ENCODE peak calls at places on chromosomes 4 and X, in six cellular contexts. L is cardiac muscle cell, N is keratinocyte, W is mucosa of descending colon, A is suprapubic skin, F is body of pancreas. C is an unnamed sample. For H3K36me3, the result is how much of the 10 kb centered on the place peaks cover.

GRCh38 chr4:149961876-149962597 is 116.2 kb upstream of the DCLK2 start:
- DNase-seq in L (no peak), N (no peak), W (no peak), A (no peak), F (no peak), C (peak)

GRCh38 chrX:70012756-70013155 is 37.0 kb downstream of the AWAT2 start:
- DNase-seq in L (no peak), N (no peak), W (no peak), A (no peak), F (no peak), C (no peak)

GRCh38 chrX:2692221-2693122 is 1.4 kb downstream of the CD99 start:
- DNase-seq in L (peak), N (no peak), W (peak), A (no peak), F (peak), C (no peak)

GRCh38 chr4:99563310-99564186 is at the start of gene TRMT10A:
- DNase-seq in L (peak), N (peak), W (peak), A (peak), F (peak), C (peak)

GRCh38 chrX:68901512-68901911 is 72.7 kb downstream of the EFNB1 start:
- DNase-seq in L (no peak), N (no peak), W (no peak), A (no peak), F (no peak), C (no peak)

GRCh38 chr4:184746532-184746870 is 12.6 kb upstream of the CENPU start:
- DNase-seq in L (peak), N (no peak), W (no peak), A (no peak), F (peak), C (peak)

GRCh38 chr4:49063670-49064069 is 77.6 kb downstream of the CWH43 start:
- DNase-seq in L (no peak), N (no peak), W (no peak), A (no peak), F (no peak), C (no peak)

GRCh38 chr4:4574792-4575191 is 32.9 kb upstream of the STX18 start:
- DNase-seq in L (no peak), N (no peak), W (peak), A (no peak), F (peak), C (peak)

GRCh38 chr4:61385302-61385701 is 185.2 kb downstream of the ADGRL3 start:
- DNase-seq in L (peak), N (no peak), W (no peak), A (no peak), F (no peak), C (no peak)

GRCh38 chr4:107913283-107913899 is 18.0 kb upstream of the CYP2U1 start:
- DNase-seq in L (peak), N (peak), W (no peak), A (no peak), F (peak), C (no peak)

GRCh38 chr4:74751856-74752255 is 42.5 kb downstream of the BTC start:
- DNase-seq in L (no peak), N (no peak), W (no peak), A (no peak), F (no peak), C (no peak)

GRCh38 chr4:68613752-68614151 is 37.6 kb upstream of the UGT2B17 start:
- DNase-seq in L (no peak), N (no peak), W (no peak), A (no peak), F (no peak), C (no peak)

GRCh38 chrX:78168065-78168464 is 28.6 kb upstream of the TAF9B start:
- DNase-seq in L (no peak), N (no peak), W (no peak), A (no peak), F (no peak), C (no peak)

GRCh38 chr4:150119492-150119891 is 41.2 kb downstream of the DCLK2 start:
- DNase-seq in L (no peak), N (no peak), W (no peak), A (no peak), F (no peak), C (no peak)

GRCh38 chr4:158778712-158779111 is 9.9 kb downstream of the FNIP2 start:
- DNase-seq in L (no peak), N (no peak), W (no peak), A (no peak), F (peak), C (no peak)

GRCh38 chrX:70346671-70347070 is 56.8 kb downstream of the KIF4A start:
- DNase-seq in L (no peak), N (no peak), W (no peak), A (no peak), F (no peak), C (no peak)

GRCh38 chrX:71637253-71637618 is 18.9 kb upstream of the CXCR3 start:
- DNase-seq in L (no peak), N (no peak), W (no peak), A (no peak), F (no peak), C (no peak)

GRCh38 chr4:56206258-56206657 is 181.0 kb downstream of the AASDH start:
- DNase-seq in L (no peak), N (no peak), W (no peak), A (no peak), F (no peak), C (no peak)

GRCh38 chr4:3765271-3766206 is 646 bp upstream of the ADRA2C start:
- DNase-seq in L (peak), N (no peak), W (peak), A (no peak), F (peak), C (no peak)

GRCh38 chrX:2385224-2385623 is 115.6 kb downstream of the DHRSX start:
- DNase-seq in L (no peak), N (no peak), W (no peak), A (no peak), F (no peak), C (peak)

GRCh38 chr4:145840162-145840768 is 98.4 kb downstream of the ZNF827 start:
- DNase-seq in L (peak), N (peak), W (no peak), A (no peak), F (no peak), C (no peak)

GRCh38 chr4:86511590-86511989 is 82.5 kb upstream of the PTPN13 start:
- DNase-seq in L (no peak), N (no peak), W (no peak), A (no peak), F (no peak), C (no peak)

GRCh38 chr4:86512631-86513030 is 81.5 kb upstream of the PTPN13 start:
- DNase-seq in L (no peak), N (no peak), W (no peak), A (no peak), F (no peak), C (no peak)

GRCh38 chr4:86506591-86506990 is 87.5 kb upstream of the PTPN13 start:
- DNase-seq in L (peak), N (no peak), W (no peak), A (no peak), F (no peak), C (no peak)

DNA sequence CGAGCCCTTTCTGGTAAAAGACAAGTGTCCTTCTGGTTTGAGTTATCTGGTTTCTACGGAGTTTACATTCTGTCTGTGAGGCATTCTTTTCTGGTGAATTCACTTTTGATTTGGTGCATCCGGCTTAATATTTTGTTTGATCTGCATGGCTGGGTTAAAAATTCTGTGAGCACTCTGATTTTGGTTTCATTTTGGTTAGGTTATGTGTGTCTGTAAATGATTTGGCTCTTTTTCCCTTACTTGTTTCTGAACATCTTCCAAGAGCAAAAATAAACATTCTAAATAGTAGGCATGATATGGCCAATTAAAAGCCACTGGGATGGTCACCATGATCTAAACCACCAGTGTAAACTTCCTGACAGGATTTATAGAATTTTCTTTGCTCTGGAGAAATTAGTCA is 85.7 kb upstream of the PTPN13 start:
- DNase-seq in L (no peak), N (no peak), W (no peak), A (no peak), F (no peak), C (no peak)
- H3K4me3 ChIP-seq in L (no peak), N (no peak), W (no peak), A (no peak), F (no peak), C (no peak)

GRCh38 chr4:109169160-109169559 is 133.3 kb downstream of the COL25A1 start:
- DNase-seq in L (no peak), N (no peak), W (no peak), A (no peak), F (no peak), C (no peak)
- TF ChIP-seq CTCF in L (no peak), N (no peak), W (no peak), A (no peak), F (no peak), C (no peak)

GRCh38 chrX:39631275-39631674 is 466.5 kb downstream of the BCOR start:
- DNase-seq in L (no peak), N (no peak), W (no peak), A (no peak), F (no peak), C (no peak)
- H3K36me3 ChIP-seq in L (under half), N (under half), W (under half), A (under half), F (under half), C (under half)

GRCh38 chr4:129248621-129249020 is 152.7 kb downstream of the C4orf33 start:
- DNase-seq in L (no peak), N (no peak), W (no peak), A (no peak), F (no peak), C (no peak)

GRCh38 chr4:129254126-129254525 is 158.2 kb downstream of the C4orf33 start:
- DNase-seq in L (no peak), N (no peak), W (no peak), A (no peak), F (no peak), C (no peak)

DNA sequence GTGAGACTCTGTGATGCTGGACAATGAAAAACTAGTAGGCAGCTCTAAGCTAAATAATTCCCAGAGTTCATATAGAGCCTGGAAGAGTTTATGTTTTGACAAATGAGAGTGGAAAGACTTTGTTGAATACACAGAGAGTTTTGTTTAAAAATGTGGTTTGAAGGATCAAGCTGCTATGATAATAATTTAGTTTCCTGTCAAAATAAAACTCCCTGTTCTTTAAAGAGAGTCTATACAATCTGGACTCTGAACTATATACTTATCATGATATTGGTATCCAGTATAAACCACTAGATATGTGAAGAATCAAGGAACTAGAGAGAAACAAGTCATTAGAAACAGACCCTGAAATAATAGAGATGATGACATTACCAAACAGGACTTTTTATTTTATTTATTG is 158.6 kb downstream of the C4orf33 start:
- DNase-seq in L (no peak), N (no peak), W (no peak), A (no peak), F (no peak), C (no peak)
- H3K4me3 ChIP-seq in L (no peak), N (no peak), W (no peak), A (no peak), F (no peak), C (no peak)

DNA sequence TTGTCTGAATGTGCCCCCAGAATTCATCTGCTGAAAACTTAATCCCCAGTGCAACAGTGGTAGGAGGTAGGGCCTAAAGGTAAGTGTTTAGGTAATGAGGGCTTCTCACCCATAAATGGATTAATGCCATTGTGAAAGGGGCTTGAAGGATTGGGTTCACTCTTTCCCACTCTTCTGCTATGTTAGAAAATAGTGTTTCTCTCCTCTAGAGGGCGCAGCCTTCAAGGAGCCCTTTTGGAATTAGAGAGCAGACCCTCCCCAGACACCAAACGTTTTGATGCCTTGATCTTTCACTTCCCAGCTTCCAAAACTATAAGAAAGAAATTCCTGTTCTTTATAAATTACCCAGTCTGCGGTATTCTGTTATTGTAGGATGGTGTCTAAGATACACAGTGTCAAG is 706.4 kb downstream of the SMARCA1 start:
- DNase-seq in L (peak), N (no peak), W (no peak), A (no peak), F (no peak), C (no peak)
- TF ChIP-seq CTCF in L (no peak), N (no peak), W (no peak), A (no peak), F (no peak), C (peak)

GRCh38 chrX:100999451-100999850 is 29.9 kb downstream of the ARL13A start:
- DNase-seq in L (no peak), N (no peak), W (no peak), A (no peak), F (no peak), C (no peak)
- H3K36me3 ChIP-seq in L (under half), N (under half), W (under half), A (under half), F (under half), C (under half)

C was measured in kidney epithelial cell.